ENCODE peak calls at places on chromosomes 11 and 22, in five cellular contexts. One of them, this sample, is unnamed.

GRCh38 chr11:113626736-113627135 is 79.4 kb downstream of the TMPRSS5 start:
- DNase-seq in cardiac septum: no peak
- DNase-seq in LHCN-M2: no peak
- DNase-seq in brain microvascular endothelial cell: no peak
- DNase-seq in activated gamma-delta T cell treated with Interleukin-2 at 50 U/mL for 16 hours: no peak
- DNase-seq in this sample: no peak

GRCh38 chr22:41857160-41857859 is 24.4 kb downstream of the SREBF2 start:
- DNase-seq in cardiac septum: no peak
- DNase-seq in LHCN-M2: peak
- DNase-seq in brain microvascular endothelial cell: peak
- DNase-seq in activated gamma-delta T cell treated with Interleukin-2 at 50 U/mL for 16 hours: peak
- DNase-seq in this sample: peak

GRCh38 chr22:36323182-36323854 is 64.4 kb downstream of the MYH9 start:
- DNase-seq in cardiac septum: peak
- DNase-seq in LHCN-M2: peak
- DNase-seq in brain microvascular endothelial cell: peak
- DNase-seq in activated gamma-delta T cell treated with Interleukin-2 at 50 U/mL for 16 hours: no peak
- DNase-seq in this sample: no peak

GRCh38 chr11:34354782-34355181 is 3.0 kb downstream of the ABTB2 start:
- DNase-seq in cardiac septum: no peak
- DNase-seq in LHCN-M2: peak
- DNase-seq in brain microvascular endothelial cell: no peak
- DNase-seq in activated gamma-delta T cell treated with Interleukin-2 at 50 U/mL for 16 hours: no peak
- DNase-seq in this sample: peak

GRCh38 chr11:112864715-112865114 is 96.5 kb upstream of the NCAM1 start:
- DNase-seq in cardiac septum: no peak
- DNase-seq in LHCN-M2: no peak
- DNase-seq in brain microvascular endothelial cell: no peak
- DNase-seq in activated gamma-delta T cell treated with Interleukin-2 at 50 U/mL for 16 hours: no peak
- DNase-seq in this sample: no peak

GRCh38 chr11:70727021-70727420 is 328.7 kb downstream of the CTTN start:
- DNase-seq in cardiac septum: no peak
- DNase-seq in LHCN-M2: no peak
- DNase-seq in brain microvascular endothelial cell: no peak
- DNase-seq in activated gamma-delta T cell treated with Interleukin-2 at 50 U/mL for 16 hours: no peak
- DNase-seq in this sample: no peak

GRCh38 chr22:23896523-23897186 is 2.5 kb downstream of the MIF start:
- DNase-seq in cardiac septum: no peak
- DNase-seq in LHCN-M2: no peak
- DNase-seq in brain microvascular endothelial cell: no peak
- DNase-seq in activated gamma-delta T cell treated with Interleukin-2 at 50 U/mL for 16 hours: no peak
- DNase-seq in this sample: no peak

GRCh38 chr11:10534331-10534730 is 6.7 kb downstream of the RNF141 start:
- DNase-seq in cardiac septum: no peak
- DNase-seq in LHCN-M2: no peak
- DNase-seq in brain microvascular endothelial cell: no peak
- DNase-seq in activated gamma-delta T cell treated with Interleukin-2 at 50 U/mL for 16 hours: no peak
- DNase-seq in this sample: no peak

GRCh38 chr11:76810151-76810853 is 27.1 kb downstream of the TSKU start:
- DNase-seq in cardiac septum: peak
- DNase-seq in LHCN-M2: peak
- DNase-seq in brain microvascular endothelial cell: peak
- DNase-seq in activated gamma-delta T cell treated with Interleukin-2 at 50 U/mL for 16 hours: no peak
- DNase-seq in this sample: peak

GRCh38 chr11:65363770-65364169 is 9.2 kb downstream of the TIGD3 start:
- DNase-seq in cardiac septum: no peak
- DNase-seq in LHCN-M2: no peak
- DNase-seq in brain microvascular endothelial cell: no peak
- DNase-seq in activated gamma-delta T cell treated with Interleukin-2 at 50 U/mL for 16 hours: no peak
- DNase-seq in this sample: no peak

GRCh38 chr11:111541209-111542061 is 915 bp downstream of the LAYN start:
- DNase-seq in cardiac septum: no peak
- DNase-seq in LHCN-M2: peak
- DNase-seq in brain microvascular endothelial cell: peak
- DNase-seq in activated gamma-delta T cell treated with Interleukin-2 at 50 U/mL for 16 hours: no peak
- DNase-seq in this sample: peak

GRCh38 chr11:46247090-46247489 is 30.4 kb upstream of the CREB3L1 start:
- DNase-seq in cardiac septum: no peak
- DNase-seq in LHCN-M2: peak
- DNase-seq in brain microvascular endothelial cell: no peak
- DNase-seq in activated gamma-delta T cell treated with Interleukin-2 at 50 U/mL for 16 hours: no peak
- DNase-seq in this sample: peak

GRCh38 chr22:45888221-45889092 is 88.5 kb downstream of the WNT7B start:
- DNase-seq in cardiac septum: peak
- DNase-seq in LHCN-M2: no peak
- DNase-seq in brain microvascular endothelial cell: no peak
- DNase-seq in activated gamma-delta T cell treated with Interleukin-2 at 50 U/mL for 16 hours: no peak
- DNase-seq in this sample: no peak

GRCh38 chr22:49994361-49995058 is 18.1 kb downstream of the IL17REL start:
- DNase-seq in cardiac septum: peak
- DNase-seq in LHCN-M2: no peak
- DNase-seq in brain microvascular endothelial cell: no peak
- DNase-seq in activated gamma-delta T cell treated with Interleukin-2 at 50 U/mL for 16 hours: no peak
- DNase-seq in this sample: no peak

GRCh38 chr22:40001800-40002577 is 7.2 kb downstream of the FAM83F start:
- DNase-seq in cardiac septum: no peak
- DNase-seq in LHCN-M2: no peak
- DNase-seq in brain microvascular endothelial cell: no peak
- DNase-seq in activated gamma-delta T cell treated with Interleukin-2 at 50 U/mL for 16 hours: no peak
- DNase-seq in this sample: no peak

GRCh38 chr11:72227316-72228228 is 3.0 kb downstream of the INPPL1 start:
- DNase-seq in cardiac septum: peak
- DNase-seq in LHCN-M2: peak
- DNase-seq in brain microvascular endothelial cell: no peak
- DNase-seq in activated gamma-delta T cell treated with Interleukin-2 at 50 U/mL for 16 hours: no peak
- DNase-seq in this sample: no peak

GRCh38 chr11:45530111-45530510 is 135.3 kb downstream of the CHST1 start:
- DNase-seq in cardiac septum: no peak
- DNase-seq in LHCN-M2: no peak
- DNase-seq in brain microvascular endothelial cell: no peak
- DNase-seq in activated gamma-delta T cell treated with Interleukin-2 at 50 U/mL for 16 hours: no peak
- DNase-seq in this sample: no peak

GRCh38 chr11:64055077-64055476 is 19.3 kb downstream of the FLRT1 start:
- DNase-seq in cardiac septum: peak
- DNase-seq in LHCN-M2: no peak
- DNase-seq in brain microvascular endothelial cell: no peak
- DNase-seq in activated gamma-delta T cell treated with Interleukin-2 at 50 U/mL for 16 hours: no peak
- DNase-seq in this sample: no peak

This sample was measured in HCEC 1CT.